ENCODE peak calls at places on chromosomes 16 and 17, in eight cellular contexts. I, X, B, G, N, K, L and V are unnamed samples.

GRCh38 chr17:37142294-37142944 is 193.7 kb downstream of the AATF start:
- DNase-seq in K (no peak), N (no peak), X (no peak), I (no peak), L (no peak), G (no peak), B (no peak), V (no peak)

GRCh38 chr16:23823475-23824407 is 12.0 kb upstream of the PRKCB start:
- DNase-seq in G (no peak), K (no peak), I (no peak), N (no peak), B (no peak), L (no peak), X (no peak), V (no peak)

GRCh38 chr16:680967-681745 is 946 bp downstream of the STUB1 start:
- DNase-seq in I (peak; percentile 44), G (peak; percentile 69), L (no peak), N (no peak), B (no peak), X (no peak), K (no peak), V (peak; percentile 56)

GRCh38 chr17:34569591-34569990 is 9.8 kb upstream of the TMEM132E start:
- DNase-seq in X (no peak), B (no peak), L (no peak), G (no peak), N (no peak), I (no peak), K (no peak), V (no peak)

GRCh38 chr17:71878271-71878670 is 242.5 kb upstream of the SOX9 start:
- DNase-seq in B (no peak), G (no peak), N (no peak), I (no peak), L (no peak), K (no peak), X (no peak), V (no peak)

GRCh38 chr17:57445051-57445450 is 188.7 kb downstream of the MSI2 start:
- DNase-seq in X (no peak), N (no peak), G (peak; percentile 81), I (peak; percentile 90), L (no peak), B (no peak), K (no peak), V (no peak)

GRCh38 chr17:2481760-2482159 is 29.9 kb downstream of the METTL16 start:
- DNase-seq in K (no peak), G (no peak), L (no peak), I (no peak), X (no peak), N (no peak), B (no peak), V (no peak)

GRCh38 chr17:75261336-75262111 is at the start of the genes GGA3 and MRPS7:
- DNase-seq in I (peak; percentile 97), L (peak; percentile 92), K (peak; percentile 76), G (peak; percentile 96), N (peak; percentile 89), B (peak; percentile 97), X (peak; percentile 61), V (peak; percentile 94)

GRCh38 chr17:4198995-4199394 is 56.0 kb downstream of the CYB5D2 start:
- DNase-seq in B (no peak), L (no peak), G (no peak), I (no peak), K (no peak), N (no peak), X (no peak), V (no peak)

GRCh38 chr16:52548261-52549010 is 1.5 kb upstream of the TOX3 start:
- DNase-seq in N (no peak), B (no peak), L (no peak), I (no peak), G (no peak), K (no peak), X (no peak), V (no peak)

GRCh38 chr17:50845260-50846147 is 10.1 kb downstream of the WFIKKN2 start:
- DNase-seq in B (no peak), K (no peak), G (no peak), I (peak; percentile 65), N (no peak), X (no peak), L (no peak), V (peak; percentile 67)

GRCh38 chr16:87850009-87851006 is 19.0 kb downstream of the SLC7A5 start:
- DNase-seq in G (no peak), N (no peak), X (no peak), I (peak; percentile 58), B (peak; percentile 60), K (no peak), L (peak; percentile 74), V (peak; percentile 52)

GRCh38 chr17:60970741-60971140 is 293.1 kb downstream of the BCAS3 start:
- DNase-seq in X (no peak), N (no peak), I (no peak), G (no peak), K (no peak), B (no peak), L (no peak), V (no peak)

GRCh38 chr16:25014500-25015147 is 545 bp downstream of the ARHGAP17 start:
- DNase-seq in K (no peak), B (peak; percentile 56), X (no peak), G (peak; percentile 47), I (peak; percentile 39), N (no peak), L (no peak), V (peak; percentile 45)

GRCh38 chr16:79754081-79754872 is 153.7 kb upstream of the MAF start:
- DNase-seq in G (no peak), K (no peak), X (no peak), N (no peak), I (no peak), B (no peak), L (no peak), V (no peak)

GRCh38 chr16:74984194-74984669 is 691 bp downstream of the WDR59 start:
- DNase-seq in X (no peak), N (no peak), K (no peak), B (no peak), G (peak; percentile 54), I (peak; percentile 5), L (no peak), V (peak; percentile 39)

GRCh38 chr16:24748242-24748641 is 18.8 kb downstream of the TNRC6A start:
- DNase-seq in I (peak; percentile 80), B (no peak), K (peak; percentile 74), X (peak; percentile 72), L (no peak), G (peak; percentile 29), N (no peak), V (peak; percentile 90)

DNA sequence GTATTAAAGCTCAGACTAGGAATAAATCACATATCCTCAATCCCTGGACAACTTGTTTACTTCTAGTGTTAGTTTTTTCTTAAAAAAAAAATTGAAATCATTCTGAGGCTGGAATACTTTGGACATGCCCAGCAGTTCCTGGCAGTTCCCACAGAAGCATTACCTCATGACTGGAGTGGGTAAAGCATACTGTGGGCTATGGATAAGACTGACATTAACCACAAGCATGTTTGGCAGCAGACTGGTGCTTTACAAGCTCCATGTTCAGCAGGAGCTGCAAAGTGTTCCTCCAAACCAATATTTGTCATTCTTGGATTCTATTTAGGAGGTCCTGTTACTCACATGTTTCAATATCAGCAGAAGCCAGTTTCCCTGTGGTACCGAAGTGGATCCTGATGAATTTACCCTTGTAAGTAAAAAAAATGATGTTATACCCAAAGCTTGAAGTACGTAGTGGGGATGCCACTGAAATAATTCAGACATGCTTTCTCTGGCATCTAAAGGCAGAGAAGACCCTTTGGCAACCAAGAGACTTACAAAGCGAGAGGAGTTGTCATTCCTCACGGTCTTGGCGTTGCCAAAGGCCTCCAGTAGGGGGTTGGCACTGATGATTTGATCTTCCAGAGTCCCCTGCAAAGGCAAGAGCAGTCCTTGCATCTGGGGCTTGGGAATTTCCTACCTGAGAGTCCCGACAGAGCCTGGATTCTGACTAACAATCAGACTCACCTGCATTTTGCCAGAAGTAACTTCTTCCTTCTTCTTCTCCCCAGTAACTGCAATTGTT is 4.9 kb downstream of the MYH1 start:
- DNase-seq in G (no peak), I (no peak), L (no peak), B (no peak), N (no peak), K (no peak), X (no peak), V (no peak)
- TF ChIP-seq CTCF in G (no peak), I (no peak), L (no peak), B (no peak), N (peak; percentile 22), K (no peak), X (no peak), V (no peak)

DNA sequence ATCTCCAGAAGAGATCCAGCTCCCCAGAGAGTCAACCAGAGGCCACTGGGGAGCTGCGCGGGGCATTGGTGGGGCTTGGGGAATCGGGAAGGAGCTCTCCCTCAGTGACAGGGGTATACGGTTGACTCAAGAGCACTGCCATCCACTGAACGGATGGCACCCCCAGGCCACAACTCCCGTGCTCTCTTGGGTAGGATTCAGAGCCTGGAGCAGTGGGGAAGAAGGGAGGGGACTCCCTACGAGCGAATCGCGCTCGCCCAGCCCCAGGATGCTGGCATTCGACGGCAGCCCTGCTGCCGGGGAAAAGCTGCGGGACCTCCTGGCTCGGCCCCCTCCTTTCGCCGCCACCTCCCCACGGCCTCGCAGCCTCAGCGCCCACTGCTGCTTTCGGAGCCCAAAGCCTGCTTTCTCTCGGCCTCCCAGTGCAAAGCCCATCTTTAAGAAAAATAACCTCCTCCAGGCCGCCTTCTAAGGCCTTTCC is 532 bp upstream of the TPPP3 start:
- DNase-seq in B (no peak), I (no peak), X (no peak), L (no peak), N (no peak), G (no peak), K (no peak), V (no peak)
- H3K4me3 ChIP-seq in B (peak overlapping the region; percentile 66), I (no peak overlapping the region), X (peak overlapping the region; percentile 33), L (no peak overlapping the region), N (no peak overlapping the region), G (peak overlapping the region; percentile 41), K (peak overlapping the region; percentile 54), V (no peak overlapping the region)

GRCh38 chr16:11700264-11701029 is 32.2 kb downstream of the SNN start:
- DNase-seq in X (no peak), B (no peak), L (no peak), K (no peak), N (no peak), I (no peak), G (no peak), V (peak; percentile 14)

GRCh38 chr16:11699234-11699894 is 31.1 kb downstream of the SNN start:
- DNase-seq in G (no peak), X (no peak), L (no peak), N (no peak), B (no peak), K (no peak), I (no peak), V (no peak)

GRCh38 chr16:11697319-11697718 is 29.1 kb downstream of the SNN start:
- DNase-seq in L (no peak), K (no peak), N (no peak), G (no peak), I (no peak), X (no peak), B (no peak), V (no peak)

GRCh38 chr16:11696266-11697012 is 28.2 kb downstream of the SNN start:
- DNase-seq in N (no peak), L (no peak), I (no peak), G (no peak), X (no peak), K (no peak), B (no peak), V (no peak)

GRCh38 chr16:11698271-11698689 is 30.0 kb downstream of the SNN start:
- DNase-seq in K (no peak), N (no peak), I (peak; percentile 41), L (no peak), X (no peak), G (no peak), B (no peak), V (peak; percentile 71)
- TF ChIP-seq CTCF in K (peak; percentile 0), N (peak; percentile 39), I (peak; percentile 45), L (no peak), X (peak; percentile 17), G (peak; percentile 18), B (no peak), V (peak; percentile 30)

GRCh38 chr17:13601317-13601775 is 383 bp downstream of the HS3ST3A1 start:
- DNase-seq in K (no peak), G (no peak), L (no peak), N (no peak), B (no peak), I (no peak), X (no peak), V (no peak)
- H3K4me3 ChIP-seq in K (peak overlapping the region; percentile 87), G (no peak overlapping the region), L (peak overlapping the region; percentile 58), N (no peak overlapping the region), B (peak overlapping the region; percentile 71), I (peak overlapping the region; percentile 71), X (peak overlapping the region; percentile 67), V (peak overlapping the region; percentile 4)